ENCODE peak calls at places on chromosome 10, in four cellular contexts. V is DND-41, K is RWPE1, Z is nephron progenitor cell. R is an unnamed sample.

GRCh38 chr10:8034666-8035640 is 19.5 kb upstream of the GATA3 start:
- DNase-seq in V (no peak), K (no peak), Z (peak; percentile 26), R (no peak)

GRCh38 chr10:93654201-93654600 is 41.9 kb downstream of the PDE6C start:
- DNase-seq in V (no peak), K (no peak), Z (no peak), R (no peak)

GRCh38 chr10:49000437-49001398 is 61.1 kb upstream of the LRRC18 start:
- DNase-seq in V (no peak), K (no peak), Z (no peak), R (no peak)

GRCh38 chr10:63977329-63977923 is 456.2 kb downstream of the REEP3 start:
- DNase-seq in V (peak; percentile 34), K (peak; percentile 31), Z (peak; percentile 39), R (peak; percentile 66)

GRCh38 chr10:76251773-76252617 is 820.6 kb downstream of the LRMDA start:
- DNase-seq in V (no peak), K (no peak), Z (peak; percentile 69), R (no peak)

GRCh38 chr10:70551491-70551890 is 51.0 kb downstream of the PRF1 start:
- DNase-seq in V (no peak), K (no peak), Z (no peak), R (no peak)

GRCh38 chr10:133445268-133445732 is 8.4 kb upstream of the SCART1 start:
- DNase-seq in V (no peak), K (no peak), Z (no peak), R (no peak)

GRCh38 chr10:112722758-112723157 is 227.3 kb upstream of the TCF7L2 start:
- DNase-seq in V (no peak), K (no peak), Z (no peak), R (no peak)

GRCh38 chr10:48981310-48981907 is 41.8 kb upstream of the LRRC18 start:
- DNase-seq in V (peak; percentile 32), K (peak; percentile 39), Z (peak; percentile 78), R (peak; percentile 69)

GRCh38 chr10:86968994-86969355 is 693 bp downstream of the ADIRF start:
- DNase-seq in V (no peak), K (peak; percentile 35), Z (no peak), R (no peak)

GRCh38 chr10:118349235-118349634 is 7.1 kb upstream of the FAM204A start:
- DNase-seq in V (peak; percentile 11), K (no peak), Z (no peak), R (no peak)

GRCh38 chr10:30059209-30060107 is at the start of gene JCAD:
- DNase-seq in V (no peak), K (peak; percentile 46), Z (peak; percentile 94), R (peak; percentile 78)

GRCh38 chr10:114081911-114082583 is 38.4 kb downstream of the ADRB1 start:
- DNase-seq in V (no peak), K (no peak), Z (no peak), R (no peak)

GRCh38 chr10:114087655-114088054 is 44.0 kb downstream of the ADRB1 start:
- DNase-seq in V (no peak), K (no peak), Z (no peak), R (no peak)

GRCh38 chr10:114083040-114083439 is 39.4 kb downstream of the ADRB1 start:
- DNase-seq in V (peak; percentile 44), K (no peak), Z (no peak), R (peak; percentile 60)

GRCh38 chr10:114084225-114084624 is 40.6 kb downstream of the ADRB1 start:
- DNase-seq in V (no peak), K (no peak), Z (no peak), R (no peak)

GRCh38 chr10:114087255-114087654 is 43.6 kb downstream of the ADRB1 start:
- DNase-seq in V (no peak), K (no peak), Z (no peak), R (no peak)
- TF ChIP-seq CTCF in V (peak; percentile 3), K (no peak), Z (no peak), R (no peak)

GRCh38 chr10:122587099-122587725 is 26.7 kb downstream of the DMBT1 start:
- DNase-seq in V (no peak), K (no peak), Z (no peak), R (no peak)
- TF ChIP-seq CTCF in V (no peak), K (no peak), Z (no peak), R (no peak)

GRCh38 chr10:73786512-73786885 is 1.1 kb downstream of the ZSWIM8 start:
- DNase-seq in V (no peak), K (no peak), Z (no peak), R (no peak)
- TF ChIP-seq CTCF in V (no peak), K (no peak), Z (no peak), R (peak; percentile 22)

DNA sequence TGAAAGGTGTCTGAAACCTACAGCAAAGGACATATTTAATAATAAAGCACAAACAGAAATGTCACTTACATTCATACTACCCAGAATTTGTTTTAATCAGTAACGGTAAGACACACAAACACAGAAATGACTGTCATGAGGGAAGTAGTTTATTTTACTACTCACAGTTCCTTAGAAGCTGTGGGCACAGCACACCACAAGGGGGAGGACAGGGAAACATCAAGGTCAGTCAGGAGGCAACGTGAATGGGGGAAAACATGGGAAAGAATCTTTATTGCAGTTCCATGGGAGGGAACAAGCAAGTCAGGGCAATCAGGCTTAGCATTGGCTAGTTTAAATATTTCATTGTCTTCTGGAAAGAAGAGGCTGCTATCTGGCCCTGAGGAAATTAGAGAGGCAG is 123.8 kb upstream of the PDSS1 start:
- DNase-seq in V (no peak), K (no peak), Z (no peak), R (no peak)
- TF ChIP-seq CTCF in V (peak; percentile 29), K (no peak), Z (no peak), R (peak; percentile 23)

DNA sequence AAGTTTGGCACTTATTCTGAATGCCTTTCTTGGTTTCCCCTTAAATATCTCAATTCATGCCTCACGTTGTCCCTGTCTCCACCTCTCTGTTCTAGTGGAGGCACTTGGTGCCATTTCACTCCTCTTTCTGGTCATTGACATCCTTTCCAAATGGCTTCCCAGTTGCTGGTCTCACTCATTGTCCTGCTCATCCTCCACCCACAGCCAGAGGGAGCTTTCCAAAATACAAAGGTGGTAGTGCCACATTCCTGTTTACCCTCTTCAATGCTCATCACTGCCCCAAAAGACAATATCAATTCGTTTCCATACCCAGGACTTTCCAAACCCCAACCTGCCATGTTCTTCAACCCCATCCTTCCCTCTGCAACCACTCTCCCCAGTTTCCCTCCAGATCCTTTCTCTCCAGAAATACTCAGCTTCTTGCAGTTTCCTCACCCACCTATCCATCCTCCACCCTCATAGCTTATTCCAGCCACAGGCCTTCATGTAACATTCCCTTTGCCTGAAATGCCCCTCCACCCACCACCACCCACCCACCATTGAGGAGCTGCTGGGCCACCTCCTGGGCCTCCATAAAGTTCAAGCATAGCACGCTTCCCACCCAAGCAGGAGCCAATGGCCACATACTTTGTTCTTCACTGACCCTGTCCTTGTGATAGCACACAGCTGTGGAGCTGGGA is 63.1 kb upstream of the ADRB1 start:
- DNase-seq in V (no peak), K (peak; percentile 31), Z (no peak), R (no peak)
- TF ChIP-seq CTCF in V (peak; percentile 39), K (no peak), Z (no peak), R (no peak)

DNA sequence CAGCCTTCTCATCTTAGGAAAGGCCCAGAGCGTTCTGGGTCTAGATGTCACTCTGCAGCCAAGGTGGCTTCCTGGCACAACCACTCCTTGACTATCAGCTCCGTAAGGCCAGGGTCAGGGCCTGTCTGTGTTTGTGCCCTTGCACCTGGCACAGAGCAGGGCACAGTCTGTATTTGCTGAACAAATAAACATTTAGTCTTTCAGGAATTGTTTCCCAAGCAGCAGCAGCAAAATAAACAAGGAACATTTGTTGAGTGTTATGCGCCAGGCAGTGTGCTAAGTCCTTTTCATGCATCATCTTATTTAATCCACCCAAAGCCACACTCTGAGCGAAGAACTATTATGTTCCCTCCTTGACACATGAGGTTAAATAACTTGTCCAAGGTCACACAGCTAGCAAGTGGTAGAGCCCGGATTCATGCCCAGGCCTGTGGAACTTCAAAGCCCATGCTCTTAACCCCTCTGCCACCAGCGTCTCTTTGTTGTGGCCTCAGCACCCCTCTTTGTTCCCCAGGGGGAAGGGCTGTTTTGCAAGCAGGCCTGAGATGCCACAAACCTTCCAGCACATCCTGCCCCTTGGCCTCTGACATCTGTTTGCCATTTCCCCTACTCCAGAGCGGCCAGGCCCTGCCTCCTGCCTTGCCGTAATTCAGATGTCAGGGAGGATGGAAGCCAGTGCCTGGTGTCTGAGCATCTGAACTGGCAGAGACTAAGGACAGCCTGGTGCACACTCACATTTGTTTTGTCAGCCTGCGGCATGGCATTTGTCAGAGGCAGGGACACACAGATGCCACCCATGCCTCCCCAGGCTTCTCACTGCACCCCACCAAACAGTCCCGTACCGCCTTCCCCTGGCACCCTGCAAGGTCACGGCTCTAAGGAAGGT is 325.8 kb upstream of the ZMIZ1 start:
- DNase-seq in V (peak; percentile 96), K (no peak), Z (peak; percentile 60), R (no peak)
- TF ChIP-seq CTCF in V (no peak), K (no peak), Z (no peak), R (no peak)

GRCh38 chr10:78471326-78471722 is 437.7 kb downstream of the RPS24 start:
- DNase-seq in V (no peak), K (no peak), Z (no peak), R (no peak)
- TF ChIP-seq CTCF in V (no peak), K (no peak), Z (no peak), R (no peak)

GRCh38 chr10:22105270-22105669 is 101.7 kb upstream of the DNAJC1 start:
- DNase-seq in V (no peak), K (no peak), Z (no peak), R (no peak)

DNA sequence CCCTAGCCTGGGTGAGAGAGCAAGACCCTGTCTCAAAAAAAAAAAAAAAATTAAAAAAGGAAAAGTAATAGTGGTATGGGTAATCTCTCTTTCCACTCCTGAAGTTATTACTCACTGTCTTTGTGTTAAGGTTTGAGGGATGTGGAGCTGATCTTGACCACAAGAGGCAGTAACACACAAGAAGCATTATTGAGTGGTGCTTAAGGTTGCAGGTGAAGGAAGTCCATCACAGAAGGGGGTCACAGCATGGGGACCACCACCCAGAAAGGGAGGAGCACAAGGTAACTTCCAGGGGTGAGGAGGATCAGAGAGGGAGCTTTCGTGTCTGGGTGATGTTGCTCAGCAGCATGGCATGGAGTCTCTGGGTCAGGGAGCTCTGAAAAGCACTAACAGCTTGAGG is 100.2 kb upstream of the DNAJC1 start:
- DNase-seq in V (no peak), K (peak; percentile 31), Z (no peak), R (no peak)
- TF ChIP-seq CTCF in V (peak; percentile 53), K (no peak), Z (peak; percentile 34), R (no peak)